ENCODE peak calls at places on chromosomes 13 and 19, in ten cellular contexts. One of them, this sample, is unnamed.

GRCh38 chr13:19085876-19086275 is 95.7 kb downstream of the TUBA3C start:
- DNase-seq in astrocyte of the spinal cord: no peak
- DNase-seq in Peyer's patch: no peak
- DNase-seq in foreskin fibroblast: no peak
- DNase-seq in kidney epithelial cell: no peak
- DNase-seq in fibroblast of pulmonary artery: no peak
- DNase-seq in testis: no peak
- DNase-seq in adrenal gland: no peak
- DNase-seq in suprapubic skin: no peak
- DNase-seq in Caco-2: no peak
- DNase-seq in this sample: no peak

GRCh38 chr19:44939668-44940067 is 2.4 kb upstream of the APOC4 start:
- DNase-seq in testis: no peak
- DNase-seq in Caco-2: no peak
- DNase-seq in kidney epithelial cell: no peak
- DNase-seq in suprapubic skin: no peak
- DNase-seq in foreskin fibroblast: peak; percentile 55
- DNase-seq in fibroblast of pulmonary artery: no peak
- DNase-seq in adrenal gland: no peak
- DNase-seq in Peyer's patch: no peak
- DNase-seq in astrocyte of the spinal cord: no peak
- DNase-seq in this sample: no peak

GRCh38 chr19:58552655-58553054 is 2.2 kb downstream of the CHMP2A start:
- DNase-seq in kidney epithelial cell: no peak
- DNase-seq in testis: no peak
- DNase-seq in Caco-2: no peak
- DNase-seq in Peyer's patch: no peak
- DNase-seq in fibroblast of pulmonary artery: no peak
- DNase-seq in suprapubic skin: no peak
- DNase-seq in adrenal gland: no peak
- DNase-seq in foreskin fibroblast: no peak
- DNase-seq in astrocyte of the spinal cord: no peak
- DNase-seq in this sample: no peak

GRCh38 chr13:24854311-24854710 is 90.3 kb downstream of the RNF17 start:
- DNase-seq in astrocyte of the spinal cord: no peak
- DNase-seq in kidney epithelial cell: no peak
- DNase-seq in Caco-2: no peak
- DNase-seq in fibroblast of pulmonary artery: peak; percentile 2
- DNase-seq in suprapubic skin: no peak
- DNase-seq in Peyer's patch: no peak
- DNase-seq in foreskin fibroblast: no peak
- DNase-seq in testis: no peak
- DNase-seq in adrenal gland: no peak
- DNase-seq in this sample: no peak

GRCh38 chr19:17522988-17523872 is 11.8 kb downstream of the PGLS start:
- DNase-seq in foreskin fibroblast: no peak
- DNase-seq in adrenal gland: no peak
- DNase-seq in kidney epithelial cell: no peak
- DNase-seq in fibroblast of pulmonary artery: no peak
- DNase-seq in Caco-2: no peak
- DNase-seq in astrocyte of the spinal cord: no peak
- DNase-seq in Peyer's patch: peak; percentile 95
- DNase-seq in suprapubic skin: no peak
- DNase-seq in testis: peak; percentile 44
- DNase-seq in this sample: no peak

GRCh38 chr19:44951179-44952159 is 3.7 kb upstream of the CLPTM1 start:
- DNase-seq in foreskin fibroblast: peak; percentile 88
- DNase-seq in Peyer's patch: peak; percentile 82
- DNase-seq in testis: peak; percentile 88
- DNase-seq in Caco-2: peak; percentile 84
- DNase-seq in adrenal gland: peak; percentile 83
- DNase-seq in fibroblast of pulmonary artery: peak; percentile 86
- DNase-seq in astrocyte of the spinal cord: peak; percentile 79
- DNase-seq in kidney epithelial cell: peak; percentile 43
- DNase-seq in suprapubic skin: no peak
- DNase-seq in this sample: no peak

GRCh38 chr19:11699931-11700794 is 38.6 kb downstream of the ZNF823 start:
- DNase-seq in fibroblast of pulmonary artery: peak; percentile 60
- DNase-seq in kidney epithelial cell: no peak
- DNase-seq in adrenal gland: peak; percentile 31
- DNase-seq in foreskin fibroblast: peak; percentile 64
- DNase-seq in suprapubic skin: no peak
- DNase-seq in testis: no peak
- DNase-seq in astrocyte of the spinal cord: peak; percentile 30
- DNase-seq in Peyer's patch: no peak
- DNase-seq in Caco-2: peak; percentile 44
- DNase-seq in this sample: no peak

GRCh38 chr19:7460562-7460966 is 28.3 kb downstream of the PEX11G start:
- DNase-seq in astrocyte of the spinal cord: peak; percentile 38
- DNase-seq in adrenal gland: no peak
- DNase-seq in suprapubic skin: no peak
- DNase-seq in fibroblast of pulmonary artery: peak; percentile 30
- DNase-seq in Caco-2: no peak
- DNase-seq in testis: no peak
- DNase-seq in foreskin fibroblast: no peak
- DNase-seq in kidney epithelial cell: no peak
- DNase-seq in Peyer's patch: no peak
- DNase-seq in this sample: no peak

GRCh38 chr13:95382906-95383305 is 81.7 kb upstream of the ABCC4 start:
- DNase-seq in adrenal gland: no peak
- DNase-seq in Caco-2: no peak
- DNase-seq in foreskin fibroblast: no peak
- DNase-seq in fibroblast of pulmonary artery: no peak
- DNase-seq in astrocyte of the spinal cord: no peak
- DNase-seq in Peyer's patch: no peak
- DNase-seq in suprapubic skin: no peak
- DNase-seq in testis: no peak
- DNase-seq in kidney epithelial cell: no peak
- DNase-seq in this sample: no peak

GRCh38 chr19:2315818-2316353 is 7.9 kb upstream of the LINGO3 start:
- DNase-seq in Caco-2: peak; percentile 61
- DNase-seq in foreskin fibroblast: peak; percentile 86
- DNase-seq in kidney epithelial cell: no peak
- DNase-seq in Peyer's patch: peak; percentile 80
- DNase-seq in astrocyte of the spinal cord: peak; percentile 50
- DNase-seq in testis: peak; percentile 79
- DNase-seq in fibroblast of pulmonary artery: peak; percentile 72
- DNase-seq in adrenal gland: peak; percentile 74
- DNase-seq in suprapubic skin: no peak
- DNase-seq in this sample: peak; percentile 41

GRCh38 chr13:113413898-113414282 is 39.4 kb downstream of the ADPRHL1 start:
- DNase-seq in testis: no peak
- DNase-seq in kidney epithelial cell: no peak
- DNase-seq in suprapubic skin: no peak
- DNase-seq in Peyer's patch: no peak
- DNase-seq in adrenal gland: no peak
- DNase-seq in foreskin fibroblast: peak; percentile 59
- DNase-seq in fibroblast of pulmonary artery: no peak
- DNase-seq in Caco-2: no peak
- DNase-seq in astrocyte of the spinal cord: no peak
- DNase-seq in this sample: no peak

GRCh38 chr13:19742651-19743050 is 40.1 kb downstream of the PSPC1 start:
- DNase-seq in Caco-2: no peak
- DNase-seq in astrocyte of the spinal cord: no peak
- DNase-seq in testis: peak; percentile 42
- DNase-seq in suprapubic skin: no peak
- DNase-seq in adrenal gland: no peak
- DNase-seq in Peyer's patch: no peak
- DNase-seq in fibroblast of pulmonary artery: no peak
- DNase-seq in kidney epithelial cell: no peak
- DNase-seq in foreskin fibroblast: no peak
- DNase-seq in this sample: no peak

DNA sequence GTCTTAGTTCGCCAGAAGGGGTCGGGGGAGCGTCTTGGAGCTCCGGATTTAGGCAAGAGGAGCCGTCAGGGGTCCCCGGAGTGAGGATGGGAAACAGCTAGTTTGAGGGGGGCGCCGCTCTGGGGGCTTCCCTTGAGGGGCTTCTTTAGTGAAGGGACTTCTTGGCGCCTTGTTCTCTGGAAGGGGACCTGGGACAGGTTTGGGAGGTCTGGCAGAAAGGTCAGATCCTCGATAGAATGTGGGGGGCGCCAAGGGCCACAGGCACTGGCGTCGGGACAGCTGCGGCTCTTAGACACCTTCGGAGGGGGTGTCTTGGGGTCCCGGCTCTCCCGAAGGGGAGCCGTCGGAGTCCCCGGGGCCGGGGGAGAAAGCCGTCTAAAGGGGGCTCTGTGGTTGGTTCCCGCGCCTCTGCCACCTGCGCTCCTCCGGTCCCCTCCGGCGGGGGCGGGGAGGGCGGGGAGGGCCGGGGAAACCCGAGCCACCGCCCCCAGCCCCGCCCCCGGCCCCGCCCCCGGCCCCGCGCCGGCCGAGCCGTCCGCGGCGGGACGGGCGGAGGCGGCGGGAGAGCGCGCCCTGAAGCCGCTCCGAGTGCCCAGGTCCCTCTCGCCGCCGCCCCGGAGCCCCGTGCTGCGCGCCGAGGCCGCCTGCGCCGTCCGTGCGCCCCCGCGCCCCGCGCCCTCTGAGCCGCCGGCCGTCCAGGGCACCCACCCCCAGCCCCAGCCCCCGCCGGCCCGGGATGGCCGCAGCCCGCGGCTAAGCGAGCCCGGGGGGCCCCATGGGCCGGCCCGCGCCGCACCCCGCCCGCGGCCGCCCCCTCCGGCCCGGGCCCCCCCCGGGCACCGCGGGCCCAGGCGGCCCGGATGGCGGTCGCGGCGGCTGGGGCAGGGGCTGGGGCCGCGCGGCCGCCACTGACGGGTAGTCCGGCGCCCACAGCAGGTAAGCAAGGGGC is at the start of gene NRTN:
- DNase-seq in kidney epithelial cell: no peak
- DNase-seq in Caco-2: peak; percentile 64
- DNase-seq in testis: no peak
- DNase-seq in Peyer's patch: peak; percentile 70
- DNase-seq in fibroblast of pulmonary artery: no peak
- DNase-seq in suprapubic skin: no peak
- DNase-seq in astrocyte of the spinal cord: no peak
- DNase-seq in adrenal gland: peak; percentile 53
- DNase-seq in foreskin fibroblast: no peak
- DNase-seq in this sample: peak; percentile 85
- TF ChIP-seq CTCF in kidney epithelial cell: no peak
- TF ChIP-seq CTCF in Caco-2: no peak
- TF ChIP-seq CTCF in testis: no peak
- TF ChIP-seq CTCF in Peyer's patch: no peak
- TF ChIP-seq CTCF in fibroblast of pulmonary artery: no peak
- TF ChIP-seq CTCF in suprapubic skin: no peak
- TF ChIP-seq CTCF in astrocyte of the spinal cord: no peak
- TF ChIP-seq CTCF in adrenal gland: no peak
- TF ChIP-seq CTCF in foreskin fibroblast: no peak
- TF ChIP-seq CTCF in this sample: no peak

DNA sequence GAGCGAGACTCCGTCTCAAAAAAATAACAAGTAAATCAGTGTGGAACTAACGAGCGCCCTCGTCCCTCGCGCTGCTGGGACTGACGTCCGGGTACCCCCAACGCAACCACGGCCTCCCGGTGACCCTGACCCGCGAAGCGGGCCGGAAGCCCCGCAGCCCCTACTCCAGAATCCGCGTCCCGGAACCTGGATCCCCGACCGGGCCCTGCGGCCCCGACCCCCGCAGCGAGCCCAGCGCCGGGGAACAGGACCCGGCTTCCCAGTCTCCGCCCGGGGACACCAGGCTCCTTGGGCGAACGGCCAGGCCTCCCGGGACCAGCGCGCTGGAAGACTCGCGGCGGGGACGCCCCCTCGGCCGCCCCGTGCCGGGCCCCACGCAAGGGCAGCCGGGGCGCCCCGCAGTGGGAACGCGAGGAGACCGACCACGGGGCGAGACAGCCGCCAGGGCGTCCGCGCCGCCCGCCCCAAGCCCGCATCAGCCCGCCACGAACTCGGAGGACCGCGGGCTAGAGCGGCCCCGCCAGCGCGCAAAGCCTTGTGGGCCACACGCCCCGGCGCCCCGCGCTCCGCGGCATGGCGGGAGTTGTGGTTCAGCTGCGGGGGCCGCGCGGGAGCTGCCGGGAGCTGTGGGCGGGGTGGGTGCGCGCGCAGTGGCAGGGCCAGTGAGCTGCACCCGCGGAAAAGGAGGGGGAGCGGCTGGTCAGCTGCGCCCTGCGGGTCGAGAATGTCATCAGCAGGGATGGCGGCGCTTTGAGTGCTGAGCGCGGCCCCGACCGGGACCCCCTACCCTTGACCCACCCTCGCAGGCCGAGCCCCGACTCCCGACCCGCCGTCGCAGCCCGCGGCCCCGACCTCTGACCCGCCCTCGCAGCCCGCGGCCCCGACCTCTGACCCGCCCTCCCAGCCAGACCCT is 7.5 kb upstream of the MADCAM1 start:
- DNase-seq in Caco-2: peak; percentile 97
- DNase-seq in testis: peak; percentile 94
- DNase-seq in Peyer's patch: peak; percentile 97
- DNase-seq in foreskin fibroblast: peak; percentile 99
- DNase-seq in adrenal gland: peak; percentile 94
- DNase-seq in fibroblast of pulmonary artery: peak; percentile 96
- DNase-seq in kidney epithelial cell: peak; percentile 67
- DNase-seq in astrocyte of the spinal cord: peak; percentile 95
- DNase-seq in suprapubic skin: peak; percentile 98
- DNase-seq in this sample: peak; percentile 98
- H3K4me3 ChIP-seq in Caco-2: peak overlapping the region; percentile 56
- H3K4me3 ChIP-seq in testis: peak overlapping the region; percentile 82
- H3K4me3 ChIP-seq in Peyer's patch: peak overlapping the region; percentile 95
- H3K4me3 ChIP-seq in foreskin fibroblast: peak overlapping the region; percentile 83
- H3K4me3 ChIP-seq in adrenal gland: peak overlapping the region; percentile 87
- H3K4me3 ChIP-seq in fibroblast of pulmonary artery: peak overlapping the region; percentile 87
- H3K4me3 ChIP-seq in kidney epithelial cell: peak overlapping the region; percentile 88
- H3K4me3 ChIP-seq in astrocyte of the spinal cord: peak overlapping the region; percentile 70
- H3K4me3 ChIP-seq in suprapubic skin: peak overlapping the region; percentile 73
- H3K4me3 ChIP-seq in this sample: peak overlapping the region; percentile 94

GRCh38 chr19:53537523-53538377 is at the start of gene ZNF331:
- DNase-seq in testis: peak; percentile 85
- DNase-seq in fibroblast of pulmonary artery: peak; percentile 85
- DNase-seq in kidney epithelial cell: no peak
- DNase-seq in Caco-2: peak; percentile 86
- DNase-seq in Peyer's patch: peak; percentile 93
- DNase-seq in astrocyte of the spinal cord: peak; percentile 77
- DNase-seq in foreskin fibroblast: peak; percentile 91
- DNase-seq in adrenal gland: peak; percentile 87
- DNase-seq in suprapubic skin: peak; percentile 94
- DNase-seq in this sample: peak; percentile 96
- TF ChIP-seq CTCF in testis: no peak
- TF ChIP-seq CTCF in fibroblast of pulmonary artery: peak; percentile 27
- TF ChIP-seq CTCF in kidney epithelial cell: peak; percentile 13
- TF ChIP-seq CTCF in Caco-2: no peak
- TF ChIP-seq CTCF in Peyer's patch: no peak
- TF ChIP-seq CTCF in astrocyte of the spinal cord: peak; percentile 24
- TF ChIP-seq CTCF in foreskin fibroblast: peak; percentile 14
- TF ChIP-seq CTCF in adrenal gland: peak; percentile 68
- TF ChIP-seq CTCF in suprapubic skin: no peak
- TF ChIP-seq CTCF in this sample: no peak

DNA sequence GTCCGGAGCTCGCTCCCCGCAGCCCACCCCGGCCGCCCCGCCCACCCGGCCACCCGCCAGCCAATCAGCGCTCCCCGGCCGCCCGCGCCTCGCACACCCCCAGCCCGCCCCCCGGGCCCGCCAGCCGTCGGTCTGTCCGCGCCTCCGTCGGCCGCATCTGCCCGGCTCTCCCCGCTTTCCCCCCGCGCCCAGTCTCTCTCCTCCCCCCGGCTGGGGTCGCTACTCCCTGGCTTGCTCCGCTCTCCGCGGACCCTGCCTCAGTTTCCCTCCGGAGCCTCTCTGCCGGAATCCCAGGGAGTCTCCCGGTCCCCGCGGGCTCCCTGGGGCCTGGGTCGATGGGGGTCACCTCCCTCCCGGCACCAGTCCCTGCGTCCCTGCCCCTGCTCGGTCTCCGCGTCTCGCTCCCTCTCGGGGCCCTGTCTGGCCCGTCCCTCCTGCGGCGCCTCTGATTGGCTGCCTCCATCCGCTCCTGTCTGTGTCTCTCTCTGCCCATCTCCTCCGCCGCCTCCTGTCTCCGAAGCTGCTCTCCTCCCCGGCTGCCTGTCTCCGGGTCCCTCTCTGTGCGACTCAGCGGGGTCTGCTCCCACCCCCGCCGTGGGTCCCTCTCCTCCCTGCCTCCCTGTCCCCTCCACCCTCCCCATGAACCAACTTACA is 485 bp downstream of the IL11 start:
- DNase-seq in kidney epithelial cell: no peak
- DNase-seq in testis: peak; percentile 50
- DNase-seq in Caco-2: peak; percentile 79
- DNase-seq in adrenal gland: no peak
- DNase-seq in Peyer's patch: no peak
- DNase-seq in suprapubic skin: no peak
- DNase-seq in foreskin fibroblast: peak; percentile 91
- DNase-seq in fibroblast of pulmonary artery: peak; percentile 60
- DNase-seq in astrocyte of the spinal cord: peak; percentile 66
- DNase-seq in this sample: no peak
- H3K4me3 ChIP-seq in kidney epithelial cell: peak overlapping the region; percentile 67
- H3K4me3 ChIP-seq in testis: peak overlapping the region; percentile 32
- H3K4me3 ChIP-seq in Caco-2: peak overlapping the region; percentile 57
- H3K4me3 ChIP-seq in adrenal gland: no peak overlapping the region
- H3K4me3 ChIP-seq in Peyer's patch: peak overlapping the region; percentile 36
- H3K4me3 ChIP-seq in suprapubic skin: peak overlapping the region; percentile 37
- H3K4me3 ChIP-seq in foreskin fibroblast: peak overlapping the region; percentile 74
- H3K4me3 ChIP-seq in fibroblast of pulmonary artery: peak overlapping the region; percentile 59
- H3K4me3 ChIP-seq in astrocyte of the spinal cord: peak overlapping the region; percentile 64
- H3K4me3 ChIP-seq in this sample: no peak overlapping the region

This sample was measured in lower leg skin.